ENCODE peak calls at places on chromosomes 7 and 10, in five cellular contexts. One of them, this sample, is unnamed.

GRCh38 chr7:22786290-22786932 is 36.2 kb downstream of the TOMM7 start:
- DNase-seq in heart right ventricle: no peak
- DNase-seq in prostate gland: no peak
- DNase-seq in upper lobe of right lung: no peak
- DNase-seq in uterus: no peak
- DNase-seq in this sample: peak; percentile 11

GRCh38 chr10:6208781-6209235 is 6.1 kb downstream of the PFKFB3 start:
- DNase-seq in prostate gland: no peak
- DNase-seq in uterus: no peak
- DNase-seq in upper lobe of right lung: no peak
- DNase-seq in heart right ventricle: no peak
- DNase-seq in this sample: no peak

GRCh38 chr10:120077707-120078492 is 185.4 kb downstream of the SEC23IP start:
- DNase-seq in upper lobe of right lung: no peak
- DNase-seq in heart right ventricle: no peak
- DNase-seq in prostate gland: no peak
- DNase-seq in uterus: no peak
- DNase-seq in this sample: no peak

GRCh38 chr7:116224492-116225098 is 14.3 kb downstream of the TES start:
- DNase-seq in heart right ventricle: no peak
- DNase-seq in uterus: no peak
- DNase-seq in prostate gland: no peak
- DNase-seq in upper lobe of right lung: no peak
- DNase-seq in this sample: no peak

GRCh38 chr7:29167721-29168120 is 21.4 kb upstream of the CPVL start:
- DNase-seq in uterus: no peak
- DNase-seq in heart right ventricle: no peak
- DNase-seq in upper lobe of right lung: no peak
- DNase-seq in prostate gland: no peak
- DNase-seq in this sample: no peak

GRCh38 chr7:127588697-127589482 is 679 bp downstream of the ARF5 start:
- DNase-seq in uterus: peak; percentile 67
- DNase-seq in prostate gland: peak; percentile 62
- DNase-seq in upper lobe of right lung: peak; percentile 80
- DNase-seq in heart right ventricle: peak; percentile 45
- DNase-seq in this sample: peak; percentile 71

GRCh38 chr7:99258501-99258900 is 14.1 kb upstream of the MYH16 start:
- DNase-seq in uterus: no peak
- DNase-seq in heart right ventricle: no peak
- DNase-seq in prostate gland: no peak
- DNase-seq in upper lobe of right lung: no peak
- DNase-seq in this sample: no peak

GRCh38 chr10:133264455-133264854 is 12.2 kb downstream of the ADAM8 start:
- DNase-seq in uterus: no peak
- DNase-seq in upper lobe of right lung: no peak
- DNase-seq in prostate gland: no peak
- DNase-seq in heart right ventricle: no peak
- DNase-seq in this sample: peak; percentile 86

GRCh38 chr7:35519971-35520809 is 174.7 kb downstream of the HERPUD2 start:
- DNase-seq in prostate gland: peak; percentile 50
- DNase-seq in upper lobe of right lung: peak; percentile 73
- DNase-seq in heart right ventricle: peak; percentile 71
- DNase-seq in uterus: peak; percentile 55
- DNase-seq in this sample: peak; percentile 81

GRCh38 chr7:29946428-29947186 is 43.0 kb downstream of the SCRN1 start:
- DNase-seq in upper lobe of right lung: no peak
- DNase-seq in prostate gland: no peak
- DNase-seq in uterus: no peak
- DNase-seq in heart right ventricle: no peak
- DNase-seq in this sample: no peak

GRCh38 chr10:101050206-101051069 is 11.4 kb upstream of the KAZALD1 start:
- DNase-seq in prostate gland: peak; percentile 51
- DNase-seq in uterus: no peak
- DNase-seq in heart right ventricle: peak; percentile 60
- DNase-seq in upper lobe of right lung: peak; percentile 86
- DNase-seq in this sample: peak; percentile 88

GRCh38 chr7:44058759-44059218 is 6.6 kb downstream of the PGAM2 start:
- DNase-seq in uterus: peak; percentile 11
- DNase-seq in prostate gland: no peak
- DNase-seq in heart right ventricle: no peak
- DNase-seq in upper lobe of right lung: no peak
- DNase-seq in this sample: no peak

GRCh38 chr7:44617225-44617885 is 10.9 kb downstream of the OGDH start:
- DNase-seq in heart right ventricle: no peak
- DNase-seq in uterus: no peak
- DNase-seq in upper lobe of right lung: no peak
- DNase-seq in prostate gland: no peak
- DNase-seq in this sample: no peak

GRCh38 chr7:101899616-101900015 is 82.2 kb downstream of the CUX1 start:
- DNase-seq in prostate gland: no peak
- DNase-seq in upper lobe of right lung: no peak
- DNase-seq in uterus: no peak
- DNase-seq in heart right ventricle: no peak
- DNase-seq in this sample: peak; percentile 5

GRCh38 chr7:129792721-129793120 is 160.0 kb downstream of the UBE2H start:
- DNase-seq in heart right ventricle: no peak
- DNase-seq in uterus: no peak
- DNase-seq in upper lobe of right lung: no peak
- DNase-seq in prostate gland: no peak
- DNase-seq in this sample: no peak

GRCh38 chr7:111679944-111680343 is 117.7 kb upstream of the IMMP2L start:
- DNase-seq in upper lobe of right lung: no peak
- DNase-seq in prostate gland: no peak
- DNase-seq in uterus: no peak
- DNase-seq in heart right ventricle: no peak
- DNase-seq in this sample: no peak

GRCh38 chr7:114086491-114086905 is 167.7 kb upstream of the PPP1R3A start:
- DNase-seq in upper lobe of right lung: peak; percentile 76
- DNase-seq in uterus: peak; percentile 30
- DNase-seq in heart right ventricle: no peak
- DNase-seq in prostate gland: peak; percentile 16
- DNase-seq in this sample: peak; percentile 76

GRCh38 chr7:55247466-55247865 is 117.7 kb upstream of the LANCL2 start:
- DNase-seq in upper lobe of right lung: no peak
- DNase-seq in prostate gland: no peak
- DNase-seq in uterus: no peak
- DNase-seq in heart right ventricle: no peak
- DNase-seq in this sample: no peak

GRCh38 chr10:98248018-98248417 is 20.0 kb downstream of the LOXL4 start:
- DNase-seq in uterus: no peak
- DNase-seq in upper lobe of right lung: no peak
- DNase-seq in prostate gland: no peak
- DNase-seq in heart right ventricle: no peak
- DNase-seq in this sample: no peak

GRCh38 chr7:88377421-88377820 is 70.7 kb upstream of the STEAP4 start:
- DNase-seq in prostate gland: peak; percentile 35
- DNase-seq in upper lobe of right lung: no peak
- DNase-seq in heart right ventricle: no peak
- DNase-seq in uterus: no peak
- DNase-seq in this sample: no peak

GRCh38 chr10:115948415-115948814 is 324.6 kb downstream of the GFRA1 start:
- DNase-seq in upper lobe of right lung: no peak
- DNase-seq in heart right ventricle: no peak
- DNase-seq in uterus: no peak
- DNase-seq in prostate gland: no peak
- DNase-seq in this sample: no peak

GRCh38 chr10:131621784-131622624 is 278.8 kb upstream of the PPP2R2D start:
- DNase-seq in heart right ventricle: no peak
- DNase-seq in uterus: no peak
- DNase-seq in prostate gland: no peak
- DNase-seq in upper lobe of right lung: no peak
- DNase-seq in this sample: no peak
- H3K36me3 ChIP-seq in heart right ventricle: no peaks in the 10 kb centered on the region
- H3K36me3 ChIP-seq in uterus: no peaks in the 10 kb centered on the region
- H3K36me3 ChIP-seq in prostate gland: no peaks in the 10 kb centered on the region
- H3K36me3 ChIP-seq in upper lobe of right lung: no peaks in the 10 kb centered on the region
- H3K36me3 ChIP-seq in this sample: no peaks in the 10 kb centered on the region

GRCh38 chr10:126387931-126388911 is at the start of gene ADAM12:
- DNase-seq in uterus: peak; percentile 65
- DNase-seq in heart right ventricle: peak; percentile 30
- DNase-seq in upper lobe of right lung: no peak
- DNase-seq in prostate gland: no peak
- DNase-seq in this sample: peak; percentile 56

GRCh38 chr10:126391162-126391880 is 3.0 kb upstream of the ADAM12 start:
- DNase-seq in prostate gland: no peak
- DNase-seq in uterus: no peak
- DNase-seq in heart right ventricle: no peak
- DNase-seq in upper lobe of right lung: no peak
- DNase-seq in this sample: no peak

GRCh38 chr10:126384269-126384873 is 3.9 kb downstream of the ADAM12 start:
- DNase-seq in uterus: no peak
- DNase-seq in upper lobe of right lung: no peak
- DNase-seq in prostate gland: no peak
- DNase-seq in heart right ventricle: no peak
- DNase-seq in this sample: no peak

GRCh38 chr10:126390324-126390723 is 2.0 kb upstream of the ADAM12 start:
- DNase-seq in upper lobe of right lung: no peak
- DNase-seq in prostate gland: no peak
- DNase-seq in uterus: no peak
- DNase-seq in heart right ventricle: no peak
- DNase-seq in this sample: no peak

DNA sequence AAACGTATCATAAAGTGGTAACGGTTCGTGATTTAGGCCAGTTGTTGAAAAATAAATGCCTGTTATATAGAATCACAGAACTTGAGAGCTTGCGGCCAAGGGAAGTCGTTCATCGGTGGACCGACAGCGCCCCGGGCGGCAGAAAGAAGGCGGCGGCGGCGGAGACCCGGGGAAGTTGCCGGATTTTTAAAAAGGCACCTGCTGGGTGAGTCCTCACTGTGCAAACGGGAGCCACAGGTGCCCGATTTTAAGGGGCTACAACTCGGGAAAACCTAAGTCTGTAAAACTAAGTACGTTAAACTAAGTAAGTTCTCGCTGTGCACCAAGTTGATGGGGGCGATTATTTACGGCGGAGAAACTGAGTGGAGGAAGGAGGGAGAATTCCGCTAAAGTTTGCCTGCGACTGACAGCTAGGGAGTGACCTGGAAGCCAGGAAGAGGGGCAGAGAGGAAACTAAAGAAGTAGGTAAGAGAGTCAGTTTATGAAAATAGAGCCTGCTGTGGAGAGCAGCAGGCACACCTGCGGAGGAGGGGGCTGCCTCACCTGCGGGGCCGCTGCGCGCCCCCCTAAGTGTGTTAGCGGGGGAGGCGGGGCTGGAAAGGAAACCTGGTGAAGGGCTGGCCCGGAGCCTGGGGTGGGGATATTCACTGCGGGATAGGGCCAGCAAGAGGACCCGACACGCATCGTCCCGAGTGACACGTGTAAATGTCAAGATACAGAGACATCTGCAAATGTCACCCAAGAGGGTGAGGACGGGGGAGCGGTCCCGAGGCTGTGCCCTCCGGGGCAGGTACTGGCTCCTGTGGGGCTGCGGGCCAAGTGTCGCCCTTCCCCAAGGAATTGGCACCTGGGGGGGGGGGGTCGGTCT is 1.0 kb downstream of the ADAM12 start:
- DNase-seq in uterus: peak; percentile 66
- DNase-seq in upper lobe of right lung: peak; percentile 83
- DNase-seq in prostate gland: peak; percentile 58
- DNase-seq in heart right ventricle: peak; percentile 42
- DNase-seq in this sample: peak; percentile 67
- TF ChIP-seq CTCF in uterus: peak; percentile 66
- TF ChIP-seq CTCF in upper lobe of right lung: peak; percentile 72
- TF ChIP-seq CTCF in prostate gland: peak; percentile 77
- TF ChIP-seq CTCF in heart right ventricle: peak; percentile 27
- TF ChIP-seq CTCF in this sample: peak; percentile 56

DNA sequence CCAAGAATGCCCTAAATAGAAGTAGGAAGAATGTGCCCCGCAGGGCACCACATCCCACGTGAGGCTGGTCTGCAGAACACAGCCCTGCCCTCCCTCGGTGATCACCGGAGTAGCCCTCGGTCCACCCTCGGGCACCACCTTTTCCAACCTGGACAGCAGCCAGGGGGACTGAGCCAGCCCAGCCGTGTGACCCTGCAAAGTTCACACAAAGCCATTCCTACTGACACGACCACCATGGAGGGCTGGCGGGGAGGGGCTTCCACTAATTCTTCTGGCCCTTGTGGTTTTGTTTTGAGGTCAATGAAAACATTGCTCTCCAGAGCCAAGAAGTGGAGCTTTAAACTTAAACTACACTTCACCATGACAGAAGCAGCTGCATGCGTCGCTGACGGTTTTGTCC is 132.1 kb downstream of the TCERG1L start:
- DNase-seq in heart right ventricle: no peak
- DNase-seq in uterus: no peak
- DNase-seq in upper lobe of right lung: peak; percentile 49
- DNase-seq in prostate gland: no peak
- DNase-seq in this sample: no peak
- H3K4me1 ChIP-seq in heart right ventricle: no peaks in the 10 kb centered on the region
- H3K4me1 ChIP-seq in uterus: no peaks in the 10 kb centered on the region
- H3K4me1 ChIP-seq in upper lobe of right lung: no peaks in the 10 kb centered on the region
- H3K4me1 ChIP-seq in prostate gland: no peaks in the 10 kb centered on the region
- H3K4me1 ChIP-seq in this sample: no peaks in the 10 kb centered on the region

GRCh38 chr10:71290806-71291205 is 28.3 kb upstream of the SLC29A3 start:
- DNase-seq in uterus: no peak
- DNase-seq in upper lobe of right lung: no peak
- DNase-seq in heart right ventricle: no peak
- DNase-seq in prostate gland: no peak
- DNase-seq in this sample: peak; percentile 36
- H3K36me3 ChIP-seq in uterus: no peaks in the 10 kb centered on the region
- H3K36me3 ChIP-seq in upper lobe of right lung: no peaks in the 10 kb centered on the region
- H3K36me3 ChIP-seq in heart right ventricle: peaks cover 93% of the 10 kb centered on the region
- H3K36me3 ChIP-seq in prostate gland: no peaks in the 10 kb centered on the region
- H3K36me3 ChIP-seq in this sample: no peaks in the 10 kb centered on the region

GRCh38 chr10:103277713-103278299 is 868 bp downstream of the INA start:
- DNase-seq in upper lobe of right lung: no peak
- DNase-seq in heart right ventricle: no peak
- DNase-seq in uterus: no peak
- DNase-seq in prostate gland: no peak
- DNase-seq in this sample: no peak

GRCh38 chr10:103278862-103279298 is 1.9 kb downstream of the INA start:
- DNase-seq in prostate gland: no peak
- DNase-seq in uterus: peak; percentile 31
- DNase-seq in heart right ventricle: peak; percentile 57
- DNase-seq in upper lobe of right lung: peak; percentile 70
- DNase-seq in this sample: peak; percentile 54

GRCh38 chr10:103278424-103278823 is 1.5 kb downstream of the INA start:
- DNase-seq in heart right ventricle: no peak
- DNase-seq in upper lobe of right lung: no peak
- DNase-seq in prostate gland: no peak
- DNase-seq in uterus: no peak
- DNase-seq in this sample: no peak

GRCh38 chr10:103276251-103276936 is 544 bp upstream of the INA start:
- DNase-seq in uterus: no peak
- DNase-seq in heart right ventricle: no peak
- DNase-seq in prostate gland: no peak
- DNase-seq in upper lobe of right lung: no peak
- DNase-seq in this sample: no peak

GRCh38 chr10:103276941-103277712 is at the start of gene INA:
- DNase-seq in heart right ventricle: no peak
- DNase-seq in prostate gland: no peak
- DNase-seq in upper lobe of right lung: no peak
- DNase-seq in uterus: no peak
- DNase-seq in this sample: peak; percentile 27
- TF ChIP-seq CTCF in heart right ventricle: no peak
- TF ChIP-seq CTCF in prostate gland: no peak
- TF ChIP-seq CTCF in upper lobe of right lung: no peak
- TF ChIP-seq CTCF in uterus: no peak
- TF ChIP-seq CTCF in this sample: no peak

This sample was measured in mucosa of descending colon.